ENCODE peak calls at places on chromosomes 11 and 22, in six cellular contexts. One of them, this sample, is unnamed.

GRCh38 chr11:21582791-21583190 is 610.1 kb upstream of the ANO5 start:
- DNase-seq in neural progenitor cell: no peak
- DNase-seq in epithelial cell of proximal tubule: no peak
- DNase-seq in HL-60: no peak
- DNase-seq in AG10803: no peak
- DNase-seq in thyroid gland: no peak
- DNase-seq in this sample: no peak

GRCh38 chr22:19368876-19369275 is 62.7 kb downstream of the HIRA start:
- DNase-seq in AG10803: no peak
- DNase-seq in thyroid gland: no peak
- DNase-seq in neural progenitor cell: no peak
- DNase-seq in HL-60: no peak
- DNase-seq in epithelial cell of proximal tubule: no peak
- DNase-seq in this sample: no peak

GRCh38 chr22:50684501-50684900 is 11.9 kb downstream of the SHANK3 start:
- DNase-seq in HL-60: no peak
- DNase-seq in epithelial cell of proximal tubule: no peak
- DNase-seq in thyroid gland: no peak
- DNase-seq in AG10803: no peak
- DNase-seq in neural progenitor cell: no peak
- DNase-seq in this sample: no peak

GRCh38 chr11:70895061-70895670 is 357.2 kb downstream of the SHANK2 start:
- DNase-seq in HL-60: no peak
- DNase-seq in neural progenitor cell: no peak
- DNase-seq in epithelial cell of proximal tubule: no peak
- DNase-seq in thyroid gland: no peak
- DNase-seq in AG10803: no peak
- DNase-seq in this sample: no peak

GRCh38 chr11:313787-314547 is at the start of gene IFITM1:
- DNase-seq in epithelial cell of proximal tubule: no peak
- DNase-seq in AG10803: peak; percentile 83
- DNase-seq in neural progenitor cell: peak; percentile 60
- DNase-seq in HL-60: no peak
- DNase-seq in thyroid gland: no peak
- DNase-seq in this sample: peak; percentile 75

GRCh38 chr11:10355257-10355661 is 50.4 kb downstream of the ADM start:
- DNase-seq in neural progenitor cell: no peak
- DNase-seq in thyroid gland: no peak
- DNase-seq in epithelial cell of proximal tubule: peak; percentile 27
- DNase-seq in HL-60: no peak
- DNase-seq in AG10803: peak; percentile 86
- DNase-seq in this sample: no peak

GRCh38 chr22:39249081-39249704 is 4.4 kb upstream of the PDGFB start:
- DNase-seq in AG10803: no peak
- DNase-seq in HL-60: no peak
- DNase-seq in epithelial cell of proximal tubule: no peak
- DNase-seq in neural progenitor cell: no peak
- DNase-seq in thyroid gland: no peak
- DNase-seq in this sample: no peak

GRCh38 chr11:44622190-44622650 is 56.8 kb downstream of the CD82 start:
- DNase-seq in epithelial cell of proximal tubule: no peak
- DNase-seq in AG10803: no peak
- DNase-seq in HL-60: no peak
- DNase-seq in neural progenitor cell: no peak
- DNase-seq in thyroid gland: no peak
- DNase-seq in this sample: no peak

GRCh38 chr22:49347376-49347775 is 480.3 kb downstream of the BRD1 start:
- DNase-seq in neural progenitor cell: no peak
- DNase-seq in HL-60: no peak
- DNase-seq in AG10803: no peak
- DNase-seq in epithelial cell of proximal tubule: no peak
- DNase-seq in thyroid gland: no peak
- DNase-seq in this sample: no peak

GRCh38 chr11:113195728-113196127 is 118.7 kb upstream of the TTC12 start:
- DNase-seq in thyroid gland: no peak
- DNase-seq in HL-60: no peak
- DNase-seq in AG10803: no peak
- DNase-seq in neural progenitor cell: no peak
- DNase-seq in epithelial cell of proximal tubule: no peak
- DNase-seq in this sample: no peak

GRCh38 chr22:46028069-46028991 is 51.4 kb upstream of the WNT7B start:
- DNase-seq in neural progenitor cell: no peak
- DNase-seq in AG10803: no peak
- DNase-seq in thyroid gland: no peak
- DNase-seq in HL-60: no peak
- DNase-seq in epithelial cell of proximal tubule: no peak
- DNase-seq in this sample: no peak

GRCh38 chr11:112241486-112241885 is 15.3 kb downstream of the PTS start:
- DNase-seq in HL-60: no peak
- DNase-seq in epithelial cell of proximal tubule: no peak
- DNase-seq in neural progenitor cell: no peak
- DNase-seq in AG10803: peak; percentile 93
- DNase-seq in thyroid gland: no peak
- DNase-seq in this sample: peak; percentile 48

GRCh38 chr11:35105319-35106063 is 33.5 kb upstream of the CD44 start:
- DNase-seq in thyroid gland: peak; percentile 34
- DNase-seq in epithelial cell of proximal tubule: no peak
- DNase-seq in HL-60: no peak
- DNase-seq in neural progenitor cell: no peak
- DNase-seq in AG10803: peak; percentile 57
- DNase-seq in this sample: no peak

GRCh38 chr11:92776676-92777075 is 192.8 kb upstream of the MTNR1B start:
- DNase-seq in epithelial cell of proximal tubule: no peak
- DNase-seq in neural progenitor cell: no peak
- DNase-seq in AG10803: peak; percentile 79
- DNase-seq in HL-60: no peak
- DNase-seq in thyroid gland: no peak
- DNase-seq in this sample: no peak

GRCh38 chr22:50304528-50305392 is 2.7 kb downstream of the PLXNB2 start:
- DNase-seq in thyroid gland: peak; percentile 78
- DNase-seq in neural progenitor cell: no peak
- DNase-seq in epithelial cell of proximal tubule: no peak
- DNase-seq in HL-60: peak; percentile 81
- DNase-seq in AG10803: peak; percentile 62
- DNase-seq in this sample: no peak

GRCh38 chr22:44389181-44389580 is 76.4 kb upstream of the SHISAL1 start:
- DNase-seq in neural progenitor cell: no peak
- DNase-seq in HL-60: no peak
- DNase-seq in epithelial cell of proximal tubule: no peak
- DNase-seq in AG10803: no peak
- DNase-seq in thyroid gland: no peak
- DNase-seq in this sample: no peak

GRCh38 chr11:70077411-70078094 is 564 bp upstream of the ANO1 start:
- DNase-seq in neural progenitor cell: no peak
- DNase-seq in HL-60: no peak
- DNase-seq in thyroid gland: no peak
- DNase-seq in epithelial cell of proximal tubule: no peak
- DNase-seq in AG10803: no peak
- DNase-seq in this sample: no peak

GRCh38 chr22:19129871-19130270 is 1.2 kb upstream of the TSSK2 start:
- DNase-seq in epithelial cell of proximal tubule: no peak
- DNase-seq in neural progenitor cell: no peak
- DNase-seq in AG10803: no peak
- DNase-seq in thyroid gland: no peak
- DNase-seq in HL-60: no peak
- DNase-seq in this sample: no peak

GRCh38 chr11:123173040-123173855 is 21.8 kb downstream of the CLMP start:
- DNase-seq in epithelial cell of proximal tubule: no peak
- DNase-seq in thyroid gland: no peak
- DNase-seq in HL-60: no peak
- DNase-seq in AG10803: peak; percentile 100
- DNase-seq in neural progenitor cell: no peak
- DNase-seq in this sample: peak; percentile 97

GRCh38 chr11:111231836-111232235 is 13.7 kb upstream of the POU2AF2 start:
- DNase-seq in AG10803: peak; percentile 17
- DNase-seq in HL-60: no peak
- DNase-seq in neural progenitor cell: no peak
- DNase-seq in epithelial cell of proximal tubule: no peak
- DNase-seq in thyroid gland: peak; percentile 58
- DNase-seq in this sample: no peak

GRCh38 chr22:44242946-44243724 is 62.4 kb downstream of the PARVG start:
- DNase-seq in epithelial cell of proximal tubule: no peak
- DNase-seq in HL-60: no peak
- DNase-seq in AG10803: no peak
- DNase-seq in neural progenitor cell: no peak
- DNase-seq in thyroid gland: no peak
- DNase-seq in this sample: no peak

GRCh38 chr11:71535825-71536224 is 2.0 kb upstream of the KRTAP5-8 start:
- DNase-seq in neural progenitor cell: no peak
- DNase-seq in HL-60: no peak
- DNase-seq in AG10803: no peak
- DNase-seq in epithelial cell of proximal tubule: no peak
- DNase-seq in thyroid gland: no peak
- DNase-seq in this sample: no peak

GRCh38 chr22:40749006-40749405 is 69.7 kb downstream of the MCHR1 start:
- DNase-seq in epithelial cell of proximal tubule: no peak
- DNase-seq in neural progenitor cell: no peak
- DNase-seq in AG10803: no peak
- DNase-seq in HL-60: no peak
- DNase-seq in thyroid gland: no peak
- DNase-seq in this sample: no peak

GRCh38 chr11:827146-827860 is 416 bp upstream of the CRACR2B start:
- DNase-seq in neural progenitor cell: peak; percentile 73
- DNase-seq in thyroid gland: no peak
- DNase-seq in HL-60: no peak
- DNase-seq in epithelial cell of proximal tubule: no peak
- DNase-seq in AG10803: no peak
- DNase-seq in this sample: no peak

GRCh38 chr11:62930157-62930556 is 9.0 kb upstream of the CHRM1 start:
- DNase-seq in neural progenitor cell: no peak
- DNase-seq in AG10803: no peak
- DNase-seq in thyroid gland: no peak
- DNase-seq in epithelial cell of proximal tubule: no peak
- DNase-seq in HL-60: no peak
- DNase-seq in this sample: no peak

GRCh38 chr22:41358927-41359326 is 22.8 kb upstream of the TEF start:
- DNase-seq in AG10803: no peak
- DNase-seq in epithelial cell of proximal tubule: no peak
- DNase-seq in HL-60: no peak
- DNase-seq in thyroid gland: no peak
- DNase-seq in neural progenitor cell: no peak
- DNase-seq in this sample: no peak

GRCh38 chr11:118655486-118656190 is 23.8 kb downstream of the TREH start:
- DNase-seq in epithelial cell of proximal tubule: no peak
- DNase-seq in AG10803: no peak
- DNase-seq in neural progenitor cell: no peak
- DNase-seq in HL-60: no peak
- DNase-seq in thyroid gland: no peak
- DNase-seq in this sample: no peak

GRCh38 chr11:134659882-134660281 is 247.8 kb upstream of the B3GAT1 start:
- DNase-seq in thyroid gland: no peak
- DNase-seq in neural progenitor cell: no peak
- DNase-seq in epithelial cell of proximal tubule: no peak
- DNase-seq in HL-60: no peak
- DNase-seq in AG10803: no peak
- DNase-seq in this sample: no peak
- TF ChIP-seq CTCF in thyroid gland: no peak
- TF ChIP-seq CTCF in neural progenitor cell: no peak
- TF ChIP-seq CTCF in epithelial cell of proximal tubule: no peak
- TF ChIP-seq CTCF in HL-60: no peak
- TF ChIP-seq CTCF in AG10803: no peak
- TF ChIP-seq CTCF in this sample: no peak

GRCh38 chr11:2342981-2343380 is 34.1 kb upstream of the CD81 start:
- DNase-seq in thyroid gland: peak; percentile 32
- DNase-seq in HL-60: no peak
- DNase-seq in neural progenitor cell: no peak
- DNase-seq in epithelial cell of proximal tubule: no peak
- DNase-seq in AG10803: no peak
- DNase-seq in this sample: no peak
- H3K4me3 ChIP-seq in thyroid gland: no peak overlapping the region
- H3K4me3 ChIP-seq in HL-60: no peak overlapping the region
- H3K4me3 ChIP-seq in neural progenitor cell: no peak overlapping the region
- H3K4me3 ChIP-seq in epithelial cell of proximal tubule: no peak overlapping the region
- H3K4me3 ChIP-seq in AG10803: no peak overlapping the region
- H3K4me3 ChIP-seq in this sample: no peak overlapping the region

GRCh38 chr11:120521176-120521575 is 9.6 kb downstream of the GRIK4 start:
- DNase-seq in HL-60: no peak
- DNase-seq in neural progenitor cell: no peak
- DNase-seq in AG10803: no peak
- DNase-seq in epithelial cell of proximal tubule: no peak
- DNase-seq in thyroid gland: no peak
- DNase-seq in this sample: no peak
- TF ChIP-seq CTCF in HL-60: no peak
- TF ChIP-seq CTCF in neural progenitor cell: no peak
- TF ChIP-seq CTCF in AG10803: no peak
- TF ChIP-seq CTCF in epithelial cell of proximal tubule: no peak
- TF ChIP-seq CTCF in thyroid gland: no peak
- TF ChIP-seq CTCF in this sample: no peak

DNA sequence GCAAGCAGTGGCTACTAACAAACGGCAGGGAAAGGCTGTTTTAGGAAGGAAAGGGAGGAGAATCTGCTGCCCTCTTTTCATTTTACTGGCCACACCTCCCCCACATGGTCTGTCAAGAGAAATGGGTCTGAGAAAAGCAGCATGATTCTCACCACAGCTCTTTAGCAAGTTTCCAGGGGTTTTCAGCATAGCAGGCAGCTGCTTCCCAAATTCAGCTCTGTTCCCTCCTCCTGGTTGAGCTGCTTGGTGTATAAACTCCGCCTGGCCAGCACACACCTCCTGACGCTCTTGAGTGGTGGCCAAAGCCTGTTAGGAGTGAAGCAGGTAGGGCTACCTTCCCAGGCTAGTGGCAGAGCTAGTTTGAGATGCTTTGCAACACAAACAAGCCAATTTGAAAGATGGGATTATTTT is 438.5 kb upstream of the CCDC90B start:
- DNase-seq in epithelial cell of proximal tubule: no peak
- DNase-seq in HL-60: no peak
- DNase-seq in AG10803: peak; percentile 4
- DNase-seq in neural progenitor cell: peak; percentile 41
- DNase-seq in thyroid gland: peak; percentile 88
- DNase-seq in this sample: no peak
- H3K4me3 ChIP-seq in epithelial cell of proximal tubule: peak overlapping the region; percentile 46
- H3K4me3 ChIP-seq in HL-60: no peak overlapping the region
- H3K4me3 ChIP-seq in AG10803: peak overlapping the region; percentile 58
- H3K4me3 ChIP-seq in neural progenitor cell: peak overlapping the region; percentile 5
- H3K4me3 ChIP-seq in thyroid gland: peak overlapping the region; percentile 19
- H3K4me3 ChIP-seq in this sample: no peak overlapping the region

GRCh38 chr11:9201372-9202162 is 63.6 kb downstream of the DENND5A start:
- DNase-seq in HL-60: no peak
- DNase-seq in AG10803: no peak
- DNase-seq in epithelial cell of proximal tubule: no peak
- DNase-seq in thyroid gland: no peak
- DNase-seq in neural progenitor cell: no peak
- DNase-seq in this sample: no peak
- TF ChIP-seq CTCF in HL-60: no peak
- TF ChIP-seq CTCF in AG10803: no peak
- TF ChIP-seq CTCF in epithelial cell of proximal tubule: no peak
- TF ChIP-seq CTCF in thyroid gland: no peak
- TF ChIP-seq CTCF in neural progenitor cell: no peak
- TF ChIP-seq CTCF in this sample: no peak

This sample was measured in astrocyte of the cerebellum.